ENCODE peak calls at places on chromosomes 16 and 17, in eight cellular contexts. Z is Peyer's patch, G is H54, X is uterus, L is breast epithelium, I is gastrocnemius medialis, T is ovary, E is adrenal gland. Q is an unnamed sample.

GRCh38 chr17:60769327-60769726 is 91.7 kb downstream of the BCAS3 start:
- DNase-seq in Z (no peak), G (no peak), X (no peak), L (no peak), I (no peak), T (no peak), E (no peak), Q (no peak)

GRCh38 chr17:73135774-73136173 is 29.0 kb upstream of the SSTR2 start:
- DNase-seq in Z (no peak), G (no peak), X (no peak), L (no peak), I (no peak), T (no peak), E (no peak), Q (no peak)

GRCh38 chr16:84048306-84048705 is 5.7 kb upstream of the SLC38A8 start:
- DNase-seq in Z (peak), G (no peak), X (no peak), L (no peak), I (no peak), T (no peak), E (no peak), Q (peak)

GRCh38 chr16:83215417-83216001 is 588.7 kb downstream of the CDH13 start:
- DNase-seq in Z (peak), G (peak), X (no peak), L (no peak), I (no peak), T (no peak), E (peak), Q (no peak)

GRCh38 chr17:8391711-8392110 is 5.9 kb downstream of the RNF222 start:
- DNase-seq in Z (no peak), G (peak), X (no peak), L (no peak), I (no peak), T (no peak), E (peak), Q (no peak)

GRCh38 chr16:2236362-2237075 is at the start of gene DNASE1L2:
- DNase-seq in Z (no peak), G (no peak), X (no peak), L (no peak), I (no peak), T (no peak), E (no peak), Q (no peak)

GRCh38 chr16:2003827-2004641 is 5.6 kb downstream of the ZNF598 start:
- DNase-seq in Z (peak), G (peak), X (peak), L (peak), I (peak), T (peak), E (peak), Q (peak)

GRCh38 chr16:67917852-67918236 is 13.8 kb downstream of the CTRL start:
- DNase-seq in Z (no peak), G (peak), X (no peak), L (no peak), I (peak), T (no peak), E (peak), Q (no peak)

GRCh38 chr17:77883213-77883650 is 75.3 kb upstream of the TNRC6C start:
- DNase-seq in Z (no peak), G (no peak), X (no peak), L (no peak), I (no peak), T (no peak), E (no peak), Q (no peak)

GRCh38 chr16:66830422-66831404 is at the start of gene NAE1:
- DNase-seq in Z (peak), G (peak), X (peak), L (peak), I (peak), T (peak), E (peak), Q (peak)

GRCh38 chr17:27339198-27339835 is 45.4 kb downstream of the WSB1 start:
- DNase-seq in Z (no peak), G (no peak), X (no peak), L (no peak), I (no peak), T (no peak), E (no peak), Q (no peak)

GRCh38 chr17:51948128-51948527 is 210.4 kb downstream of the CA10 start:
- DNase-seq in Z (no peak), G (peak), X (no peak), L (no peak), I (no peak), T (no peak), E (no peak), Q (no peak)

GRCh38 chr17:66602659-66603363 is 232.1 kb upstream of the CACNG5 start:
- DNase-seq in Z (no peak), G (no peak), X (no peak), L (no peak), I (no peak), T (no peak), E (no peak), Q (no peak)

GRCh38 chr16:50708373-50709060 is 15.1 kb downstream of the NOD2 start:
- DNase-seq in Z (no peak), G (no peak), X (no peak), L (no peak), I (no peak), T (no peak), E (no peak), Q (no peak)

GRCh38 chr16:49464093-49464492 is 90.5 kb downstream of the C16orf78 start:
- DNase-seq in Z (no peak), G (no peak), X (no peak), L (peak), I (no peak), T (no peak), E (no peak), Q (no peak)

GRCh38 chr17:21295036-21295952 is 10.8 kb downstream of the MAP2K3 start:
- DNase-seq in Z (peak), G (no peak), X (no peak), L (peak), I (peak), T (no peak), E (no peak), Q (no peak)

GRCh38 chr17:2388705-2389099 is 12.2 kb downstream of the MNT start:
- DNase-seq in Z (no peak), G (no peak), X (no peak), L (no peak), I (no peak), T (no peak), E (no peak), Q (no peak)
- TF ChIP-seq POLR2A in Z (no peak), G (no peak), X (no peak), L (no peak), I (no peak), T (no peak), E (no peak), Q (no peak)

GRCh38 chr17:36188891-36189306 is 7.7 kb downstream of the CCL3L1 start:
- DNase-seq in Z (no peak), G (no peak), X (no peak), L (peak), I (peak), T (no peak), E (peak), Q (no peak)
- TF ChIP-seq POLR2A in Z (no peak), G (no peak), X (no peak), L (no peak), I (no peak), T (no peak), E (no peak), Q (no peak)

GRCh38 chr17:329794-330420 is 22.7 kb downstream of the RPH3AL start:
- DNase-seq in Z (no peak), G (no peak), X (no peak), L (no peak), I (no peak), T (no peak), E (peak), Q (no peak)
- TF ChIP-seq POLR2A in Z (no peak), G (no peak), X (no peak), L (no peak), I (no peak), T (no peak), E (no peak), Q (no peak)

GRCh38 chr16:89052824-89053724 is 40.6 kb upstream of the ACSF3 start:
- DNase-seq in Z (no peak), G (peak), X (no peak), L (peak), I (no peak), T (no peak), E (no peak), Q (peak)
- TF ChIP-seq POLR2A in Z (peak), G (peak), X (peak), L (no peak), I (no peak), T (no peak), E (no peak), Q (peak)

GRCh38 chr17:82055965-82056728 is 4.4 kb downstream of the GPS1 start:
- DNase-seq in Z (no peak), G (no peak), X (no peak), L (no peak), I (no peak), T (no peak), E (no peak), Q (no peak)

GRCh38 chr17:82055023-82055964 is 3.6 kb downstream of the GPS1 start:
- DNase-seq in Z (no peak), G (no peak), X (no peak), L (no peak), I (no peak), T (no peak), E (no peak), Q (no peak)

GRCh38 chr17:82058855-82059249 is 6.8 kb downstream of the DUS1L start:
- DNase-seq in Z (no peak), G (no peak), X (no peak), L (no peak), I (no peak), T (peak), E (no peak), Q (no peak)

GRCh38 chr17:82058230-82058854 is 6.6 kb downstream of the GPS1 start:
- DNase-seq in Z (no peak), G (no peak), X (no peak), L (no peak), I (no peak), T (peak), E (no peak), Q (no peak)

GRCh38 chr17:82056729-82057621 is 5.3 kb downstream of the GPS1 start:
- DNase-seq in Z (no peak), G (no peak), X (no peak), L (no peak), I (no peak), T (peak), E (peak), Q (no peak)
- TF ChIP-seq POLR2A in Z (no peak), G (no peak), X (no peak), L (no peak), I (no peak), T (no peak), E (no peak), Q (no peak)

DNA sequence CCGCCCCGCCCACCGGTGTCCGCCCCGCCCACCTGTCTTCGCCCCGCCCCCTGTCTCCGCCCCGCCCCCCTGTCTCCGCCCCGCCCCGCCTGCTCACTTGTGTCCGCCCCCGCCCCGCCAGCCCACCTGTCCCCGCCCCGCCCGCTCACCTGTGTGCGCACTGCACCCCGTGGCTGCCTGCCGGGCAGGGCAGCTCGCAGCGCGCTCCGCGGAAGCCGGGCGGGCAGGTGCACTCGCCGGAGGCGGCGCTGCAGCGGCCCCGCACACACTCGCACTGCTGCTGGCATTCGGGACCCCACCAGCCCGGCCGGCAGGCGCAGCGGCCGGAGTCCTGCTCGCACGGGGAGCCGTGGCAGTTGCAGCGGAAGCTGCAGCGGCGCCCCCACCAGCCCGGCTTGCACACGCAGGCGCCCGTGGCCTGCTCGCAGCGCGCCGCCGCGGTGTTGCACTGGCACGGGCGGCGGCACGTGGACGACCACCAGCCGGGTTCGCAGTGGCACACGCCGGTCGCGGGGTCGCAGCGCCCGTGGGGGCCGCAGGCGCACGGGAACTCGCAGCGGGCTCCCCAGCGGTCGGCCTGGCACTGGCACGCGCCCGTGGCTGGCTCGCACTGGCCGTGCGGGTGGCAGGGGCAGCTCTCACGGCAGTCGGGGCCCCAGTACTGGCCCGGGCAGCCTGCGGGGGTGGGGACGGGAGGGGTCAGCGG is 2.1 kb downstream of the SCARF1 start:
- DNase-seq in Z (peak), G (no peak), X (no peak), L (peak), I (peak), T (no peak), E (no peak), Q (peak)
- TF ChIP-seq POLR2A in Z (no peak), G (no peak), X (no peak), L (no peak), I (no peak), T (no peak), E (peak), Q (peak)